ENCODE peak calls at places on chromosomes 6 and 20, in nine cellular contexts. L is heart left ventricle, G is breast epithelium, W is IMR-90, F is body of pancreas, B is HCT116, Y is GM12892, S is adrenal gland, I is spleen. M is an unnamed sample.

GRCh38 chr20:31496761-31497295 is 17.4 kb upstream of the HM13 start:
- DNase-seq in W (no peak), Y (no peak), F (peak), I (no peak), S (peak), L (peak), B (no peak), G (peak), M (peak)

GRCh38 chr20:53949319-53949839 is 121.0 kb downstream of the BCAS1 start:
- DNase-seq in G (peak), S (no peak), F (peak), L (peak), I (peak), W (peak), B (no peak), Y (no peak), M (peak)

GRCh38 chr20:16939051-16939450 is 190.9 kb downstream of the OTOR start:
- DNase-seq in G (no peak), F (no peak), I (no peak), L (no peak), B (no peak), W (no peak), Y (no peak), S (no peak), M (no peak)

GRCh38 chr6:161057103-161058091 is 65.8 kb downstream of the MAP3K4 start:
- DNase-seq in B (no peak), G (no peak), S (no peak), W (no peak), F (no peak), L (no peak), Y (no peak), I (no peak), M (no peak)

GRCh38 chr20:16241911-16242310 is 331.3 kb downstream of the KIF16B start:
- DNase-seq in L (no peak), I (no peak), F (no peak), G (no peak), Y (no peak), B (peak), W (no peak), S (no peak), M (no peak)

GRCh38 chr6:96823743-96824142 is 13.5 kb downstream of the GPR63 start:
- DNase-seq in W (peak), B (no peak), Y (no peak), G (no peak), F (no peak), I (no peak), L (no peak), S (no peak), M (no peak)

GRCh38 chr6:150934380-150934779 is 68.9 kb downstream of the MTHFD1L start:
- DNase-seq in L (no peak), W (peak), G (no peak), S (no peak), I (no peak), Y (no peak), B (no peak), F (no peak), M (no peak)

GRCh38 chr20:24837721-24838456 is 111.2 kb upstream of the CST7 start:
- DNase-seq in G (no peak), B (no peak), S (no peak), W (peak), L (no peak), F (no peak), I (no peak), Y (no peak), M (no peak)

GRCh38 chr20:34546751-34547181 is 11.8 kb upstream of the MAP1LC3A start:
- DNase-seq in B (no peak), I (no peak), L (no peak), W (no peak), Y (no peak), G (no peak), F (no peak), S (no peak), M (no peak)

GRCh38 chr6:83884523-83884922 is 25.0 kb downstream of the CYB5R4 start:
- DNase-seq in B (peak), L (no peak), W (peak), Y (no peak), S (no peak), G (no peak), I (no peak), F (no peak), M (peak)

GRCh38 chr20:51532577-51533191 is 9.8 kb downstream of the NFATC2 start:
- DNase-seq in L (peak), B (no peak), Y (no peak), G (no peak), I (peak), W (peak), S (peak), F (peak), M (no peak)

GRCh38 chr20:58131111-58131510 is 97.3 kb downstream of the ANKRD60 start:
- DNase-seq in I (no peak), G (no peak), F (no peak), Y (no peak), W (no peak), B (no peak), S (no peak), L (no peak), M (no peak)

GRCh38 chr20:52379723-52380336 is 188.3 kb upstream of the ZFP64 start:
- DNase-seq in W (peak), Y (peak), B (no peak), I (peak), F (peak), G (no peak), L (no peak), S (peak), M (peak)

GRCh38 chr6:170449231-170449630 is 103.9 kb downstream of the PSMB1 start:
- DNase-seq in F (no peak), L (no peak), B (no peak), I (no peak), S (no peak), Y (no peak), W (peak), G (no peak), M (no peak)

GRCh38 chr6:51541847-51542246 is 545.6 kb downstream of the PKHD1 start:
- DNase-seq in F (no peak), S (no peak), G (no peak), Y (no peak), I (no peak), W (no peak), B (no peak), L (no peak), M (no peak)

GRCh38 chr6:169979873-169980440 is 228.5 kb downstream of the ERMARD start:
- DNase-seq in B (no peak), W (no peak), I (peak), S (no peak), F (no peak), L (no peak), G (no peak), Y (no peak), M (no peak)

GRCh38 chr6:74607934-74608333 is 597.9 kb downstream of the COL12A1 start:
- DNase-seq in B (no peak), I (no peak), G (no peak), F (no peak), W (peak), Y (no peak), S (no peak), L (no peak), M (no peak)

GRCh38 chr20:62202083-62202395 is 18.0 kb downstream of the HRH3 start:
- DNase-seq in B (no peak), W (peak), Y (no peak), G (no peak), L (no peak), S (no peak), F (no peak), I (peak), M (no peak)

GRCh38 chr20:42530855-42531674 is 658.6 kb downstream of the PTPRT start:
- DNase-seq in B (no peak), F (peak), Y (no peak), I (no peak), W (no peak), G (no peak), S (no peak), L (no peak), M (peak)

GRCh38 chr6:119880840-119881239 is 531.3 kb upstream of the MAN1A1 start:
- DNase-seq in F (no peak), S (no peak), I (no peak), G (no peak), Y (no peak), W (no peak), B (no peak), L (no peak), M (no peak)

GRCh38 chr6:26420607-26421235 is 18.6 kb downstream of the BTN3A1 start:
- DNase-seq in I (no peak), S (peak), W (peak), B (peak), F (peak), L (no peak), G (peak), Y (no peak), M (peak)

GRCh38 chr20:623704-624103 is 13.6 kb upstream of the TCF15 start:
- DNase-seq in L (no peak), W (no peak), G (no peak), I (no peak), F (no peak), S (no peak), B (no peak), Y (no peak), M (no peak)

GRCh38 chr6:125066964-125067363 is 86.6 kb upstream of the TPD52L1 start:
- DNase-seq in L (no peak), G (no peak), I (no peak), F (no peak), W (peak), S (no peak), Y (no peak), B (peak), M (no peak)

GRCh38 chr6:21767891-21768659 is 174.5 kb downstream of the SOX4 start:
- DNase-seq in S (no peak), F (no peak), L (no peak), B (no peak), Y (no peak), I (no peak), G (no peak), W (peak), M (no peak)
- TF ChIP-seq POLR2A in S (no peak), F (no peak), L (no peak), B (no peak), Y (no peak), I (no peak), G (no peak), W (no peak), M (no peak)

GRCh38 chr6:11042025-11042749 is 1.9 kb downstream of the ELOVL2 start:
- DNase-seq in L (no peak), F (no peak), S (no peak), G (no peak), B (no peak), W (no peak), Y (no peak), I (no peak), M (no peak)
- TF ChIP-seq POLR2A in L (no peak), F (no peak), S (no peak), G (no peak), B (no peak), W (no peak), Y (no peak), I (no peak), M (no peak)

GRCh38 chr6:36598326-36598725 is 4.2 kb downstream of the SRSF3 start:
- DNase-seq in W (no peak), B (no peak), S (no peak), G (no peak), L (no peak), I (no peak), F (no peak), Y (no peak), M (no peak)

GRCh38 chr6:36600564-36601146 is 6.5 kb downstream of the SRSF3 start:
- DNase-seq in F (no peak), W (no peak), Y (no peak), I (no peak), B (no peak), L (no peak), S (no peak), G (no peak), M (no peak)

GRCh38 chr6:36598739-36599318 is 4.7 kb downstream of the SRSF3 start:
- DNase-seq in F (no peak), S (no peak), B (no peak), W (no peak), I (no peak), L (no peak), G (no peak), Y (no peak), M (no peak)

GRCh38 chr6:36597775-36598174 is 3.6 kb downstream of the SRSF3 start:
- DNase-seq in S (no peak), B (no peak), I (no peak), Y (no peak), W (no peak), L (no peak), F (no peak), G (no peak), M (no peak)

GRCh38 chr6:36599791-36600209 is 5.6 kb downstream of the SRSF3 start:
- DNase-seq in S (no peak), G (peak), B (no peak), I (peak), Y (no peak), L (no peak), W (peak), F (no peak), M (no peak)
- TF ChIP-seq POLR2A in S (no peak), G (no peak), B (no peak), I (no peak), Y (peak), L (no peak), W (no peak), F (no peak), M (no peak)

DNA sequence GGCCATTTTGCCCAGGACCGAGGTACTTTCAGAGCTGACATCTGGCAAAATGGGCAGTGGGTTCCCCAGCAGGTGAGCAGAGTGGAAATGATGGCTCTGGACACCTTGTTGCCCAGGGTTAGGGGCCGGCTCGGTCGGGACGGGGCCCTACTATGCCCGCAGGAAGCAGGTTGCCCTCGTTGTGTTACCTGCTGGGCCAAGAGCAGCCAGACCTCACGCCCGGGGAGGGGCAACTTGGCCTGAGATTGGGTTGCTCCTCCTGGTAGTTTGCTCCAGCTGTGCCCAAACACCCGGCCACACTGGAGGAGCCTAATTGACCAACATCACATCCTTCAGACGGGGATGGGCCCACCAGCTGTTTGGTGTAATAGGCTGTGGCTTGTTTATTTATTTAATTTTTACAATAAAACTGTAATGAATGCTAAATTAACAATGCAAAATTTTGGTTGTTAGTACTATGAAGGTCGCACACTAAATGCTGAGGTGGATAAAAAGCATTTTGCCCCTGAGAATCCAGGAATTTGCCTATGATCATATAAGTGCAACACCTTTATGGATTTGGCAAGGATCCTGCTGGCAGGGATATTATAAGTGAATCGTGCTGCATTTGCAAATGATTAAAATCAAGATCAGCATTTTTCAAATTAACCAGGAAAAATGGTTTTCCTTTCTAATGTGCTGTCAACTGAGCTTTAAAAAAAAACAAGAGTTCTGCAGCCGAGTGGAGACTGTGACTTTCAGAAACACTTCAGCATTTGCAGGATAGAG is 26.6 kb upstream of the PCMTD2 start:
- DNase-seq in L (no peak), S (no peak), G (no peak), B (no peak), W (no peak), Y (no peak), I (peak), F (no peak), M (no peak)
- TF ChIP-seq POLR2A in L (no peak), S (no peak), G (no peak), B (no peak), W (no peak), Y (no peak), I (no peak), F (no peak), M (no peak)

DNA sequence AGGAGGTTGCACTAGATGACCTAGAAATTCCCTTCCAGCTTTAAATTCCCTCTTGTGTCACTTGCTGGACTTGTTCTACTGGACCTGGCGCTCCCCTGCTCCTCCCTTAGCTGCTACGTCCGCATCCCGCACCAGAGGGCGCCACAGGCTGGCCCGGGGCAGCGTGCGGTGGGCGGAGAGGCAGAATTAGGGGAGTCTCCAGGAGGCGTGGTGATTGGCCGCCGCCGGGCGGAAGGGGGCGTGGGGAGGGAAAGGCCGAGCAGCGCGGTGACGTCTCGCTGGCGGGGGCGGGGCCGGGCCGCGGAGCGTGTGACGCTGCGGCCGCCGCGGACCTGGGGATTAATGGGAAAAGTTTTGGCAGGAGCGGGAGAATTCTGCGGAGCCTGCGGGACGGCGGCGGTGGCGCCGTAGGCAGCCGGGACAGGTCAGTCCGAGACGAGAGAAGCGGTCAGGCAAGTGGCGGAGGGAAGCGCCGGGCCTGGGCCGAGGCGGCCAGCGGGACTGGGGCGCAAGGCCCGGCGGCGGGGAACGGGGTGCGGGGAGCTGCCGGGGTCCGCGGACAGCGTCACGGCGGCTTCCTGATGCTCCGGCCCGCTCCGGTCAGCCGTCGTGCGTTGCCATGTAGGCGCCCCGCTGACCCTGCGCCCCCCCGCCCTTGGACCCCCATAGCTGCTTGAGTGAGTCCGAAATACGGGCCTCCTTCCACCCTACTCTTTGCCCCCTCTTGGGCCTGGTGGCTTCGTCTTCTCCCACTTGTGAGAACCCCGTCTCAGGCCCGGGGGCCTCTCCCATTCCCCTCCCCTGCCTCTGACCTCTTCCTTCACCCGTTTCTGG is at the start of gene PPARD:
- DNase-seq in B (peak), Y (peak), I (peak), S (peak), G (peak), L (peak), F (peak), W (peak), M (peak)
- TF ChIP-seq POLR2A in B (peak), Y (no peak), I (no peak), S (peak), G (peak), L (peak), F (peak), W (peak), M (peak)

DNA sequence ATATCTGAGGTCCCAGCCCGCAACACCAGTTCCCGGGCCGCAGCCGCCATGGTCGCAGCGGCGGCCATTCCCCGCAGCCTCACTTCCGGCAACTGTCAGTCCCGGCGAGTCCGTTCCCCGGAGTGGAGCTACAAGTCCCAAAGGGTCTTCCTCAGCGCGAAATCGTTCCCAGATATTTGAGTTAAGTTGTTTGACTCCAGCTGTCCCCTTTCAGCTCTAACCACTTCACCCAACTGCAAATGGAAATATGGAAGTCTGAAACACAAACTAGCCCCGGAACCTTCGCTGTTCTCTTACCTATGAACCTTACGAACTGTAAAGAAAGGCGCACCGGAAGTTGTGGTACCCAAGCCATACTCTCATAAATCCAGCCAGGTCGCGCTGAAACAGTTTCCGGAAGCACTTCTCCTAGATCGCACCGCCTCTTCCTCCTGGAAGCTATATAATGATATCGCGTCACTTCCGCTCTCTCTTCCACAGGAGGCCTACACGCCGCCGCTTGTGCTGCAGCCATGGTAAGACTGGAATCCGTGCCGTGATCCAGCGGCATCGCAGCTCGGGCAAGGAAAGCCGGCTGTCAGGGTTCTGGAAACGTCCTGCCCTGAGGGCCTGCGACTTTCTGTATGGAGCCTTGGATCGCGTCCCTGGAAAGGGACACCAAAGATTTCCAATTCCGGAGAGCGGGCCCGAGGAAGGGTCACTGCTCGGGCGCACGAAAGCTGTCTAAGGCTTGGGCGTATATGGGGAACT is at the start of the genes RPS18 and VPS52:
- DNase-seq in W (peak), F (peak), Y (peak), L (peak), G (peak), I (peak), B (peak), S (peak), M (no peak)
- TF ChIP-seq POLR2A in W (peak), F (peak), Y (peak), L (peak), G (peak), I (peak), B (peak), S (peak), M (peak)

DNA sequence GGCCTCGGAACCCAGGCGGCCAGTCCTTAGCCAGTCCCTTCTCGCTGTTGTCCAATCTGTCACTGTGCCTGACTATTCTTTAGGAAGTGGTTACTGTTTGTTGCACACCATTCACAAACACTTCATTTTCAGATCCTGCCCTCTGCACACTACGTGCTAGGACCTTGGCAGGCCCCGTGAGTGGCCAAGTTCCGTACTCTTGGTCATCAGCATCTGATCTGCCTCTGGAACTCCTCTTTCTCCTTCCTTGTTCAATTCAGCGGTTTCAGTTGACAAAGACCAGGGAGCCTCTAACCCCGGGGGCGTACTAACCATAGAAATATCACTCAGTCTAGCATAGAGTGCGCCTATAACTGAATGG is 137.3 kb downstream of the LY86 start:
- DNase-seq in G (no peak), F (peak), B (no peak), I (no peak), Y (no peak), L (no peak), S (no peak), W (no peak), M (no peak)
- TF ChIP-seq POLR2A in G (no peak), F (no peak), B (no peak), I (no peak), Y (no peak), L (no peak), S (no peak), W (no peak), M (no peak)

DNA sequence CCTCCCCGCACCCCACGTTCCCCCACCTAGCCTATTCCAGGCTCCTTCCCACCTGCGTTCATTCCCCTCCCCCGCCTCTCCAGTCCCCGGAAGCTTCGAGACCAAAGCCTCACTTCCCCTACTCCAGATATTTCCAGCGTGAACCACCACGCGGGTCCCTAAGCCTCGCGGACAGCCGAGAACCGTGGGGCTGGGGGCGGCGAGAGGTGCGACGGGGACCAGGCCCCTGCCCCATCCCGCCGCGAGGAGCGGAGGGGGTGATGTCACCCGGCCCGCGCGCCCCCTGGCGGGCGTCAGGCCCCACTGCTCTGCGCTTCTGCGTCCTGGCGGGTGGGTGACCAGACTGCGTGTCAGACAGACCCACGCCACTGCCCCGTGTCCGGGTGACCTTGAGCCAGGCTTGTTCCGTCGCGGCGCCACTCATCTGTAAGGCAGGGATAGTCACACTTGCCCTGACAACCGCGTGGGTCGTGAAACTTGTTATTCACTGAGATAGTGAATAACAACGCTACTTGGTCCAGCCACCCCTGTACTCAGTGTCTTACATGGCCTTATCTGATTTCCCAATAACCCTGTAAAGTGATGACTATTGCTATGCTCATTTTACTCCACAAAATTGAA is 9.0 kb upstream of the HSP90AB1 start:
- DNase-seq in L (peak), G (peak), Y (peak), F (peak), S (peak), I (peak), B (no peak), W (peak), M (peak)
- TF ChIP-seq POLR2A in L (peak), G (peak), Y (peak), F (peak), S (peak), I (no peak), B (no peak), W (no peak), M (no peak)

GRCh38 chr6:148974351-148974750 is 227.5 kb downstream of the UST start:
- DNase-seq in W (no peak), S (no peak), Y (no peak), B (no peak), G (no peak), L (no peak), F (no peak), I (no peak), M (no peak)
- TF ChIP-seq POLR2A in W (no peak), S (no peak), Y (no peak), B (no peak), G (no peak), L (no peak), F (no peak), I (no peak), M (no peak)

M was measured in H54.